ENCODE peak calls at places on chromosomes 13 and 19, in four cellular contexts. R is lung; P is DND-41; F is CD8-positive, alpha-beta T cell. N is an unnamed sample.

GRCh38 chr13:31468114-31468902 is 268.5 kb downstream of the B3GLCT start:
- DNase-seq in R (no peak), P (no peak), F (no peak), N (no peak)

GRCh38 chr13:76735641-76736040 is 150.6 kb downstream of the KCTD12 start:
- DNase-seq in R (no peak), P (no peak), F (no peak), N (no peak)

GRCh38 chr19:4206818-4207484 is 22.4 kb upstream of the EBI3 start:
- DNase-seq in R (no peak), P (no peak), F (no peak), N (no peak)

GRCh38 chr13:114152831-114153371 is 20.5 kb upstream of the RASA3 start:
- DNase-seq in R (no peak), P (no peak), F (no peak), N (no peak)

GRCh38 chr13:48585456-48585840 is 52.6 kb upstream of the RCBTB2 start:
- DNase-seq in R (peak), P (no peak), F (no peak), N (no peak)

GRCh38 chr13:80048802-80049201 is 292.1 kb downstream of the SPRY2 start:
- DNase-seq in R (peak), P (peak), F (peak), N (no peak)

GRCh38 chr13:76596216-76596615 is 290.0 kb downstream of the KCTD12 start:
- DNase-seq in R (no peak), P (no peak), F (no peak), N (no peak)

GRCh38 chr13:60448907-60449510 is 52.0 kb downstream of the TDRD3 start:
- DNase-seq in R (no peak), P (peak), F (no peak), N (peak)

GRCh38 chr19:50912102-50912599 is 956 bp upstream of the KLK4 start:
- DNase-seq in R (no peak), P (no peak), F (no peak), N (no peak)

GRCh38 chr13:22800726-22801401 is 379.9 kb upstream of the SGCG start:
- DNase-seq in R (no peak), P (no peak), F (no peak), N (no peak)

DNA sequence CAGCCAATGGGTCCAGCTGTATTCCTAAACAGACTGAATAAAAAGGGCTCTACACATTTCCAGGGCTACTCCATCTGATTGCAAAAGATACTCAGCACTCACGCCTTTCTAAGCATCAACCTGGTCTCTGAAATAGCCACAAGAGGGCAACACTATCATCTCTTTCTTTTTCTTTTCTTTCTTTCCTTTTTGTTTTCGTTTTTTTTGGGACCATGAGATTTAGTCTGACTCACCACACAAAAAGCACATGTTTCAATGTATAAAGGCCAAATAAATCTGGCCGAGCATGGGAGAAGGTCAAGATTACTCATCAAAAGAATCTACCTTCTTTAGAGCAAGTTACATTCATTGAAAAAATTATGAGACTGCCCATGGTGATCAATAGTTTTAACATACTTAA is 805.6 kb upstream of the ARGLU1 start:
- DNase-seq in R (no peak), P (no peak), F (no peak), N (no peak)
- H3K4me3 ChIP-seq in R (no peak), P (no peak), F (no peak), N (no peak)

DNA sequence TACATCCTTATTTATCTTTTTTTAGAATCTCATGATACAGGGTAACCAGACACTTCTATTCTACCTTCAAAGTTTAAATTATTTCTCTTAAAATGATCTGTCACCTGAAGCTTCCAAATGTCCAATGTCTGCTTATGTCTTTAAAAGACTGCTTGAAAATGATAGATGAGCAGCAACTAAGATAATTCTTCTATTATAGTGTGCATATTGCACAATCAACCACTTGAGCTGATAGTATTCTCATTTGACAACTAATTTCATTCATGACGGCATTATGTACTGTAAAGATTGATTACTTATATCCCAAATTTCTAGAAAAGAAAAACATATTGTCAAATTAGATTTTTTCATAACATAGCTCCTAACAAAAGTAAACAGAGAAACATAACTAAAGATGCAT is 1478.2 kb upstream of the MIR17HG start:
- DNase-seq in R (no peak), P (no peak), F (no peak), N (no peak)
- H3K4me3 ChIP-seq in R (no peak), P (no peak), F (no peak), N (no peak)

DNA sequence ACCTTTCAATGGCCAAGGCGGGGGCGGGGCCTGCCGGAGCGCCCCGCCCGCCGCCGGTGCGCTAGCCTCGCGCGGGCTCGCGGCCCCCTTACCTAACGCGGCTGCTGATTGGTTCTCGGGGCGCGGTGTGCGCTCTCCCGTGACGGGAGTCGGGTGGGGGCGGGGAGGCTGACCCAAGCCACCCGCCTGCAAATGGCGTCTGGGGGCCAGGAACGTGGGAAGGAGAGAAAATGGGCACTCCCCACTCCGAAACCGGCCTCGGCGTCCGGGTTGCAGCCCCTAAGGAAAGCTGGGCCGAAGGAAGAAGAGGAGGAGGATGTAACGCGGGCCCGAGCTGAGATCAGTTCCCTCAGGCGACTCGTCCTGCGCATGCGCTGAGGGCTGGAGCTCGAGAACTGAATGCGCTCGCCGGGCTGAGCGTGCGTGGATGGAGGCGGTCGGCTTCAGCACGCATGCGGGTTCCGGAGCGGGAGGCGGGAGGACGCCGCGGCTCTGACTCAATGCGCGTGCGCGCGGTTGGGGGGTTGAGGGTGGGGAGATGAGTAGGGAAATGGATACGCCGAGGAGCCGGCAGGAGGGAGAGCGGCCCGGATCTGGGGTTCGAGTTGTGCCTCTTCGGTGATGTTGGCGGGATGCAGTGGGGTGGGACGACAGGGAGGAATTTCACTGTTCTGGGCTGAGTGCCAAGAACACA is at the start of gene SMG9:
- DNase-seq in R (peak), P (peak), F (peak), N (peak)
- H3K4me3 ChIP-seq in R (peak), P (peak), F (peak), N (peak)

DNA sequence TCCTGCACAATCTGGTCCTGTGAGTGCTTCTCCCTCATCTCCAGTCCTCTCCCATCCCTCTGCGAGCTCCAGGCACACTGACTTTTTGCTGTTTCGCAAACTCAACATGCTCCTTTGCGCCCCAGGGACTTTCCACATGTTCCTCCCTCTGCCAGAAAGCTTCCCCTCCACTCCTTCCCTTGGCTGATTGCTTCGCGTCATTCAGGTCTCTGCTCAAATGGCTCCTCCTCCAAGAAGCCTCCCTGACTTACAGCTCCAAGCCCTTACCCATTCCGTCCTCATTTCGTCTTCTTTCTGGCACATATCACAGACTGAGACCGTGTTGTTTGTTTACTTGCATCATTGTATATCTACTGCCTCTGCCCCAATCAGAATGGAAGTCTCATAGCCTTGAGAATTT is 193.3 kb downstream of the URI1 start:
- DNase-seq in R (no peak), P (no peak), F (no peak), N (no peak)
- H3K4me3 ChIP-seq in R (no peak), P (no peak), F (no peak), N (no peak)

GRCh38 chr19:676007-676342 is 217 bp upstream of the FSTL3 start:
- DNase-seq in R (no peak), P (no peak), F (no peak), N (no peak)

GRCh38 chr19:674282-675151 is 1.7 kb upstream of the FSTL3 start:
- DNase-seq in R (no peak), P (no peak), F (no peak), N (no peak)

GRCh38 chr19:677601-678380 is 1.6 kb downstream of the FSTL3 start:
- DNase-seq in R (no peak), P (no peak), F (no peak), N (peak)

GRCh38 chr19:677201-677600 is 1.0 kb downstream of the FSTL3 start:
- DNase-seq in R (peak), P (no peak), F (no peak), N (no peak)

DNA sequence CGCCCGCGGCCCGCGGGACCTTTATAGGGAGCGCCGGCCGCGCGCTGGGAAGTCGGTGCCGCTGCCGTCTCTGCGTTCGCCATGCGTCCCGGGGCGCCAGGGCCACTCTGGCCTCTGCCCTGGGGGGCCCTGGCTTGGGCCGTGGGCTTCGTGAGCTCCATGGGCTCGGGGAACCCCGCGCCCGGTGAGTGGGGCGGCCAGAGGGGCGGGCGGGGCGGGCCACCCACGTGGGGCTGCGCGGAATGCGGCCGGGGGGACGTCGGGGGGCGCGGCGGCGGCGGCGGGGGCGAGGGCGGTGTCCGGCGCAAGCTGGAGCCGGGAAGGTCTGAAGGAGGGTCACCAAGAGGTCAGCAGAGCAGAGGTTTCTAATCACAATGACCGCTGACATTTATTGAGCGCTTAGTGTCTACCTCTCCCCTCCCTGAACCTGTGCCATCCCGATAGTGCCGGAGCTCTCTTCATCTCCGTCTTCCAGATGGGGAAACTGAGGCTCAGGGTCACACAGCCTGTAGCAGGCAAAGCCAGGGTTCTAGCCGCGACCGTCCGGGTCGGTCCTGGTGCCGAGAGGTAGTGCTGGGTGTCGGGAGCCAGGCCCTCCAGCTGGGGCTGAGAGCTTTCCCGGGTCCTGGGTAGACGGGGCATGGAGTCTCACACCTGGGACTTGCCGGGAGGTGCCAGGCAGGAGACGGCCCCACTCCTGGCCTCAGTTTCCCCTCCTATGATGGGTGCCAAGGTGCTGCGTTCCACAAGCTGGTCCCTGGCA is at the start of gene FSTL3:
- DNase-seq in R (no peak), P (no peak), F (no peak), N (no peak)
- H3K4me3 ChIP-seq in R (peak), P (no peak), F (no peak), N (no peak)

GRCh38 chr19:11380653-11381534 is 3.2 kb downstream of the EPOR start:
- DNase-seq in R (peak), P (peak), F (peak), N (peak)

GRCh38 chr19:11384778-11385129 is 640 bp upstream of the EPOR start:
- DNase-seq in R (no peak), P (no peak), F (no peak), N (no peak)

GRCh38 chr19:11381535-11382369 is 2.4 kb downstream of the EPOR start:
- DNase-seq in R (peak), P (no peak), F (peak), N (peak)

GRCh38 chr19:11382898-11383705 is 1.0 kb downstream of the EPOR start:
- DNase-seq in R (peak), P (no peak), F (no peak), N (peak)

DNA sequence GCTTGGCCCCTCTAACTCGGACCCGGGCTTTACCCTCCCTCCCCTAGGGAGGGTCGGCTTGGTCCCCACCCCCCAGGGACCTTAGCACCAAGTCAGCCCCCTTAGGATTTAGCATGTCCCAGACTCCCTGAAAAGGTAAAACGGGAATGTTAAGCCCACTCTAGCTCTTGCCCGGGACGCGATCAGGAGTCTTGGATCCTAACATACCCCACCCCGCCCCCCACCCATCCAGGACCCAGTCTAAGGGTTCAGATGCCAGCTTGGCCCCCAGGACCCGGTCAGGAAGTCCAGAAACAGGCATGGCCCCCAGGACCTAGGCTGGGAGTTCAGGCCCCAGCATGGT is 437 bp downstream of the EPOR start:
- DNase-seq in R (no peak), P (no peak), F (no peak), N (no peak)
- H3K4me3 ChIP-seq in R (peak), P (no peak), F (no peak), N (no peak)

N was measured in CD4-positive, alpha-beta memory T cell.